ENCODE peak calls at places on chromosome 22, in eight cellular contexts. H is HepG2, T is psoas muscle, A is adipocyte, Y is mesendoderm, C is hepatocyte, R is lung, F is left ventricle myocardium inferior. G is an unnamed sample.
A peak's percentile ranks its signal among the peaks of the same experiment; 100 is the strongest.

GRCh38 chr22:33329398-33329797 is 271.2 kb upstream of the SYN3 start:
- DNase-seq in C (peak; percentile 30), F (no peak), H (peak; percentile 33), R (no peak), Y (no peak), A (no peak), T (no peak), G (no peak)

GRCh38 chr22:44448271-44448780 is 49.7 kb downstream of the RTL6 start:
- DNase-seq in R (no peak), C (peak; percentile 73), A (peak; percentile 97), T (peak; percentile 77), H (no peak), Y (no peak), F (peak; percentile 76), G (peak; percentile 70)

GRCh38 chr22:47549741-47550340 is 787.4 kb downstream of the TBC1D22A start:
- DNase-seq in Y (no peak), F (no peak), R (no peak), T (no peak), H (no peak), C (no peak), A (no peak), G (no peak)

GRCh38 chr22:21672107-21672629 is 6.4 kb downstream of the PPIL2 start:
- DNase-seq in T (no peak), A (no peak), R (no peak), H (no peak), C (no peak), Y (peak; percentile 4), F (no peak), G (no peak)

GRCh38 chr22:41487037-41487963 is 18.4 kb downstream of the ACO2 start:
- DNase-seq in A (no peak), R (no peak), H (no peak), Y (no peak), F (no peak), C (peak; percentile 37), T (no peak), G (no peak)

GRCh38 chr22:29004647-29005371 is 56.8 kb downstream of the C22orf31 start:
- DNase-seq in C (peak; percentile 85), Y (peak; percentile 94), T (peak; percentile 31), A (no peak), F (peak; percentile 43), R (peak; percentile 43), H (peak; percentile 90), G (peak; percentile 20)

GRCh38 chr22:21916309-21916918 is 36.2 kb downstream of the PPM1F start:
- DNase-seq in C (no peak), H (no peak), A (no peak), Y (no peak), F (no peak), R (no peak), T (no peak), G (no peak)

GRCh38 chr22:35524966-35525686 is 15.5 kb upstream of the RASD2 start:
- DNase-seq in R (no peak), T (no peak), Y (no peak), A (peak; percentile 34), H (no peak), F (peak; percentile 44), C (peak; percentile 61), G (peak; percentile 45)

GRCh38 chr22:45271667-45272188 is 13.0 kb upstream of the UPK3A start:
- DNase-seq in C (no peak), H (peak; percentile 50), F (peak; percentile 71), Y (no peak), R (no peak), T (peak; percentile 67), A (peak; percentile 18), G (peak; percentile 63)

GRCh38 chr22:42270178-42270511 is 308 bp downstream of the TCF20 start:
- DNase-seq in A (no peak), T (no peak), R (peak; percentile 32), C (no peak), H (no peak), F (no peak), Y (peak; percentile 77), G (peak; percentile 26)

GRCh38 chr22:23882370-23882769 is 11.8 kb upstream of the MIF start:
- DNase-seq in H (no peak), R (no peak), A (no peak), T (no peak), F (no peak), C (no peak), Y (no peak), G (no peak)

DNA sequence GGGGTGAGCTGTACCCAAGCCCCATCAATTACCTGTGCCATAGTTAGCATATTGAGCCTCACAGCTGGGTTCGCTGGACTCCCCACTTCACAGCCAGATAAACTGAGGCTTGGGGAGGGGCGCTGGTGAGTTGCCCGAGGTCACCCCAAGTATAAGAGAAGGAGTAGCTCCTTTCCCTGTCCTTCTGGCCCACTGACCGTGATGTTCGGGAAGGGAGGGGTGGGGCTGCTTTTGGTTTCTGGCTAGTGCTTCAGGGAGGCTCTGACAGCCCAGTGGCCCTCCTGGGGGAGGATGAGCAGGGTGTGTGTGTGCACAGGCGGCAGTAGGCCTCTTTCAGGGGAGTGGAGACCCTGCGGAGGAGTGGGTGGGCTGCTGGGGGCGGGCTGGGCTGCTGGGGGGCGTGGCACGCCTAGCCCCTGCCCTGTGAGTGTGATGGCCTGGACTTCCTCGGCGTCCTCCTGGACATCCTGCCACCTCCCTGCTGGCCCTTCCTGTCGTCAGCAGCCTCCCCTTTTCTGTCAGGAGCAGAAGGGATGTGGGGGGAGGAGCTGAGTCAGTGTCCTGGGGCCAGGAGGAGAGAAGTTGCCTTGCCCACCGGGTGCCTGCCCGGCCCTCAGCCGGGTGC is 50.4 kb downstream of the TRIOBP start:
- DNase-seq in T (peak; percentile 56), F (peak; percentile 54), R (no peak), C (peak; percentile 48), A (peak; percentile 57), Y (peak; percentile 60), H (no peak), G (no peak)
- H3K4me1 ChIP-seq in T (peaks cover 43% of the 10 kb centered on the region), F (peaks cover 79% of the 10 kb centered on the region), R (peaks cover 31% of the 10 kb centered on the region), C (peaks cover 71% of the 10 kb centered on the region), A (peaks cover 71% of the 10 kb centered on the region), Y (peaks cover 14% of the 10 kb centered on the region), H (peaks cover 58% of the 10 kb centered on the region), G (peaks cover 45% of the 10 kb centered on the region)

DNA sequence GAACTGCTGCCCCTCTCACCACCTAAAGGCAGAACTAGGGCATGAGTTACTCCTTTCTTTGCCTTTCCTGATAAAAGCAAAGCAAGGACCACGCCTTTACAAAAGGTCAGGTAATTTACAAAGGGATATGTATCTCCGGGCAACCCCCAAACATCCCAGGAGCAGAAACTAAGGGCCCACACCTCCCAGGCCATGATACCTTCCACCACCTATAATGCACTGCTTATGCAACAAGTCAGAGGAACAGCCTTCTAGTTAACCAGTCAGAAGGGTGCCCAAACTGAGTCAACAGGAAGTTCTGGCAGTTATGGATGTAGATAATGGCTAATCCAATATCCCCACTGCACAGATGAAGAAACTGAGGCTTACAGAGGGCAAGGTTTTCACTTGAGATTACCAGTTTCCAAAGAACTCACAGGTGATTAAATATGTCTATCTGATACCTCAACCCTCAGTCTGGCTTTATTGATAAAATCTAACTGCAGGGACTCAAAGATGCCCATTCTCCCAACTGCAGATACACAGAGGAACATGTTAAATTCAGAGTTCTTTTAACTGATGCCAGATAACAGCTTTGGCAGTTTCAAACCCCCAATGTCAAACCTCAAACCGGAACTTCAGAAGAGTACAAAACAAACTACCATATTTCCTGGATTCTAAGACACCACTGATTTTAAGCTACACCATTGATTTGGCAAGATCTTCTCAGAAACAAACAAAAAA is 16.8 kb upstream of the CASTOR1 start:
- DNase-seq in T (no peak), C (no peak), F (no peak), Y (no peak), H (no peak), R (no peak), A (no peak), G (no peak)
- H3K4me3 ChIP-seq in T (no peak overlapping the region), C (no peak overlapping the region), F (peak overlapping the region; percentile 30), Y (no peak overlapping the region), H (no peak overlapping the region), R (no peak overlapping the region), A (no peak overlapping the region), G (no peak overlapping the region)

DNA sequence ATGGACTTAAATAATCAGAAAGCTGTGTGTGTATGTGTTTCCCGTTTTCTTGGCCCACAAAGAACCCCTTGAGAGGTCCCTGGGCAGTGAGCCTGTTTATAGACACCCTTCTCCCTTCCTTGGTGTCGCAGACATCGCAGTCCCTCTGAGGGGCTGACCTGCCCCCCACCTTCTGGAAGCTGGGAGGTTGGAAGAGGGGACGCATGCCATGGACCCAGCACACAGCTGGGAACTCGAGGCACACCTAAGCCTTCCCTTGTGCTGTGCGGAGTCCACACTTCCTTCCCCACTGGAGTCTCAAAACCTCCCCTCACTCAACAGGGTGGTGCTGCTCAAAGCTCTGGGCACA is 514 bp upstream of the APOBEC3B start:
- DNase-seq in T (no peak), R (no peak), F (no peak), C (peak; percentile 3), H (no peak), Y (no peak), A (no peak), G (no peak)
- H3K4me1 ChIP-seq in T (no peaks in the 10 kb centered on the region), R (no peaks in the 10 kb centered on the region), F (peaks cover 8% of the 10 kb centered on the region), C (peaks cover 12% of the 10 kb centered on the region), H (peaks cover 27% of the 10 kb centered on the region), Y (no peaks in the 10 kb centered on the region), A (peaks cover 9% of the 10 kb centered on the region), G (peaks cover 12% of the 10 kb centered on the region)

GRCh38 chr22:20524004-20524481 is 16.6 kb downstream of the MED15 start:
- DNase-seq in C (no peak), T (no peak), F (no peak), R (no peak), Y (no peak), A (no peak), H (peak; percentile 85), G (no peak)

GRCh38 chr22:20525048-20525447 is 17.6 kb downstream of the MED15 start:
- DNase-seq in T (no peak), Y (no peak), F (no peak), R (no peak), C (no peak), A (no peak), H (no peak), G (no peak)

GRCh38 chr22:20522828-20523117 is 15.4 kb downstream of the MED15 start:
- DNase-seq in Y (no peak), T (no peak), F (no peak), C (no peak), A (no peak), H (no peak), R (no peak), G (no peak)

GRCh38 chr22:20522134-20522827 is 14.9 kb downstream of the MED15 start:
- DNase-seq in H (no peak), C (no peak), Y (no peak), F (no peak), A (no peak), T (no peak), R (no peak), G (no peak)

DNA sequence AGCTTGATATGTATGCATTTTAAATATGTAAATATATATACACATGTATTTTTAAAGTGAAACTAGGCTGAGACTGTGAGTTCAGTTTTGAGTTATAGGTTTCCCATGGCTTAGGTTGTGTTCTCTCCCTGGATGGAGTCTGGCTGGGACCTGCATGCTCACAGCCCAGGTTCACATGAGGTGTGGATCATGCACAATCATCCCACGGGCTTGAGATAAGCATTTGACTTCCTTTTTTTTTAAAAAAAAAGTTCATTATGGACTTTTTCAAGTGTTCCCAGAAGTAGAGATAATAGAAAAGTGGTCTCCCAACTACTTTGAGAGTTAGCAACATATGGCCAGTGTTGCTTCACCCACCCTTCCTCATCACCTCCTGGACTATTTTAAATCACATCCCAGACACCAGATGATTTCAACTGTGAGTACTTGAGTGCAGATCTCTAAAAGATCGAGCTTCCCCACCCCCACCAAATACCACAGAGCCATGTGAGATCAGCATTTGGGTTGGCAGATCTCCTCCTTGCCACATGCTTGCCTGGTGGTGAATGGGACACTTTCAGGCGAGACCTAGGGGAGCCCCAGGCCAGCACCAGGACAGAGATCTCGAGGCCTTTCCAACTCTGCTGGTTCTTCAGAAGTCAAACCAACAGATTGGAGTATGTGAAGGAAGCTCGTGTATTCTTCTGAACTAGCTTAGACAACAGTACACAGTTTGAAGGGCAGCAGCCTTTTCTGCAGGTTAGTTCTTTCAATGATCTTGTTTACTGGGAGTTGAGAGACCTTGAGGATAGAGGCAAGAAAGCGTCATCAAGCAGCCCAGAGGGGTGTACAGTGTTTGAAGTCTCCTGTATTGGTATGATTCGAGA is 15.9 kb downstream of the MED15 start:
- DNase-seq in C (no peak), A (peak; percentile 58), T (no peak), Y (peak; percentile 48), H (no peak), F (no peak), R (no peak), G (no peak)
- H3K4me3 ChIP-seq in C (no peak overlapping the region), A (no peak overlapping the region), T (no peak overlapping the region), Y (no peak overlapping the region), H (no peak overlapping the region), F (no peak overlapping the region), R (no peak overlapping the region), G (no peak overlapping the region)

G was measured in heart right ventricle.